ENCODE peak calls at places on chromosome 20, in nine cellular contexts. T is kidney epithelial cell; A is K562; B is AG04450; X is suprapubic skin; Z is lower leg skin; F is AG10803; C is nephron progenitor cell; J is CD4-positive, alpha-beta T cell. L is an unnamed sample.

GRCh38 chr20:15220778-15221565 is 883.6 kb upstream of the FLRT3 start:
- DNase-seq in Z (peak), A (no peak), J (no peak), T (no peak), C (no peak), B (no peak), X (no peak), F (peak), L (no peak)

GRCh38 chr20:1187605-1188171 is 2.9 kb upstream of the TMEM74B start:
- DNase-seq in F (no peak), B (no peak), J (no peak), Z (no peak), A (peak), C (no peak), X (no peak), T (no peak), L (no peak)

GRCh38 chr20:5513975-5514516 is 197.3 kb upstream of the PROKR2 start:
- DNase-seq in X (no peak), Z (no peak), F (peak), C (no peak), A (no peak), J (no peak), T (no peak), B (no peak), L (no peak)

GRCh38 chr20:24149175-24149574 is 160.6 kb upstream of the GGTLC1 start:
- DNase-seq in J (no peak), F (no peak), C (no peak), A (no peak), T (no peak), X (no peak), B (no peak), Z (no peak), L (no peak)

GRCh38 chr20:31514154-31515071 is at the start of gene HM13:
- DNase-seq in A (peak), X (peak), J (peak), F (peak), B (peak), T (peak), C (peak), Z (peak), L (peak)

GRCh38 chr20:22821826-22822225 is 213.3 kb upstream of the SSTR4 start:
- DNase-seq in C (no peak), T (no peak), X (no peak), F (no peak), Z (no peak), B (no peak), A (no peak), J (no peak), L (no peak)

GRCh38 chr20:5741089-5741488 is 9.1 kb upstream of the SHLD1 start:
- DNase-seq in A (peak), C (no peak), X (no peak), J (no peak), F (no peak), T (no peak), B (no peak), Z (no peak), L (no peak)

GRCh38 chr20:53739799-53740785 is 146.5 kb upstream of the ZNF217 start:
- DNase-seq in J (no peak), F (peak), A (peak), B (no peak), Z (no peak), C (no peak), X (no peak), T (no peak), L (no peak)

GRCh38 chr20:36847710-36848040 is 28.3 kb upstream of the TLDC2 start:
- DNase-seq in B (no peak), A (no peak), F (peak), C (no peak), T (no peak), X (no peak), Z (no peak), J (no peak), L (no peak)

GRCh38 chr20:47713163-47713562 is 72.1 kb downstream of the SULF2 start:
- DNase-seq in Z (no peak), X (no peak), B (no peak), F (no peak), J (no peak), T (no peak), A (no peak), C (no peak), L (no peak)

GRCh38 chr20:46350201-46350985 is 42.1 kb upstream of the CDH22 start:
- DNase-seq in A (peak), X (no peak), C (no peak), J (no peak), Z (no peak), F (peak), B (peak), T (peak), L (peak)

GRCh38 chr20:20365593-20365992 is 2.3 kb upstream of the INSM1 start:
- DNase-seq in B (no peak), F (no peak), A (no peak), J (no peak), X (no peak), T (no peak), Z (no peak), C (no peak), L (no peak)

GRCh38 chr20:23920936-23921335 is 41.4 kb upstream of the CST5 start:
- DNase-seq in A (no peak), F (no peak), Z (no peak), C (no peak), J (no peak), X (no peak), B (no peak), T (no peak), L (no peak)

GRCh38 chr20:53578492-53579222 is 15.0 kb downstream of the ZNF217 start:
- DNase-seq in Z (peak), A (peak), J (peak), C (peak), X (no peak), B (peak), F (peak), T (no peak), L (no peak)

GRCh38 chr20:57007171-57007540 is 259.3 kb downstream of the BMP7 start:
- DNase-seq in A (no peak), T (no peak), J (no peak), X (no peak), F (no peak), Z (no peak), C (no peak), B (no peak), L (no peak)

GRCh38 chr20:2338702-2339101 is 42.0 kb upstream of the TGM6 start:
- DNase-seq in T (no peak), Z (no peak), A (no peak), F (no peak), C (no peak), B (no peak), J (no peak), X (no peak), L (no peak)

GRCh38 chr20:46709055-46709458 is 392 bp upstream of the SLC2A10 start:
- DNase-seq in X (no peak), A (no peak), J (no peak), B (no peak), Z (no peak), F (no peak), C (no peak), T (no peak), L (no peak)

GRCh38 chr20:32792316-32792715 is 27.4 kb upstream of the MAPRE1 start:
- DNase-seq in T (peak), Z (no peak), J (peak), A (no peak), C (peak), X (no peak), F (peak), B (no peak), L (no peak)

GRCh38 chr20:39775110-39775509 is 813.0 kb downstream of the DHX35 start:
- DNase-seq in Z (peak), A (no peak), F (peak), J (no peak), X (peak), C (no peak), B (no peak), T (no peak), L (no peak)

GRCh38 chr20:6583134-6583738 is 184.2 kb upstream of the BMP2 start:
- DNase-seq in C (peak), T (no peak), X (no peak), Z (no peak), J (no peak), F (peak), A (peak), B (no peak), L (no peak)

GRCh38 chr20:41100001-41100480 is 37.3 kb upstream of the PLCG1 start:
- DNase-seq in F (no peak), A (no peak), J (no peak), Z (no peak), B (no peak), C (no peak), T (no peak), X (no peak), L (no peak)

GRCh38 chr20:62632575-62632974 is 9.7 kb upstream of the SLCO4A1 start:
- DNase-seq in A (no peak), F (no peak), J (no peak), Z (no peak), T (no peak), C (no peak), X (no peak), B (no peak), L (no peak)

GRCh38 chr20:62305149-62305764 is 2.5 kb downstream of the ADRM1 start:
- DNase-seq in T (no peak), A (peak), Z (no peak), J (no peak), B (no peak), C (no peak), F (no peak), X (no peak), L (no peak)

GRCh38 chr20:16367948-16368560 is 205.2 kb downstream of the KIF16B start:
- DNase-seq in F (no peak), T (no peak), C (no peak), J (no peak), X (no peak), A (no peak), B (no peak), Z (no peak), L (no peak)
- TF ChIP-seq CTCF in F (no peak), T (no peak), C (no peak), J (no peak), X (no peak), A (no peak), B (no peak), Z (no peak), L (no peak)

DNA sequence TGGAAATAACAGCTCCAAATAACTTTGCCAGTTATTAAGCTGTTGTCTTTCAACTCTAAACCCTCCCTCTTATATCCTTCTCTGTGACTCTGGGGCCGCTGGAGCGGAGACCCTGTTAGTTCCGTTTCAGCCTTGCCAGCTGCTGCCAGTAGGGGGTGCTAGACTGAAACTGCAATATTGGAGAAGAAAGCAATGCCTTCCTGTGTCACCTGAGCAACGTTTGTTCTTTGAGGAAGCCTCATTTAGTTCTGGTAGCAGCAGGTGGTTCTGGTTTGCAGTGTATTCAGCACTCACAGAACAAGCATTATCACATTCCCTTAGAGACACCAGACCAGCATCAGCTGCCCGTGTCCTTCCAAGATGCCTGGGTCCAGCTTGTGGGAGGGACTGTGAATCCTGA is 22.9 kb upstream of the JAG1 start:
- DNase-seq in J (no peak), A (peak), T (no peak), X (no peak), B (no peak), C (peak), F (no peak), Z (no peak), L (no peak)
- TF ChIP-seq CTCF in J (peak), A (peak), T (peak), X (no peak), B (peak), C (peak), F (peak), Z (no peak), L (peak)

DNA sequence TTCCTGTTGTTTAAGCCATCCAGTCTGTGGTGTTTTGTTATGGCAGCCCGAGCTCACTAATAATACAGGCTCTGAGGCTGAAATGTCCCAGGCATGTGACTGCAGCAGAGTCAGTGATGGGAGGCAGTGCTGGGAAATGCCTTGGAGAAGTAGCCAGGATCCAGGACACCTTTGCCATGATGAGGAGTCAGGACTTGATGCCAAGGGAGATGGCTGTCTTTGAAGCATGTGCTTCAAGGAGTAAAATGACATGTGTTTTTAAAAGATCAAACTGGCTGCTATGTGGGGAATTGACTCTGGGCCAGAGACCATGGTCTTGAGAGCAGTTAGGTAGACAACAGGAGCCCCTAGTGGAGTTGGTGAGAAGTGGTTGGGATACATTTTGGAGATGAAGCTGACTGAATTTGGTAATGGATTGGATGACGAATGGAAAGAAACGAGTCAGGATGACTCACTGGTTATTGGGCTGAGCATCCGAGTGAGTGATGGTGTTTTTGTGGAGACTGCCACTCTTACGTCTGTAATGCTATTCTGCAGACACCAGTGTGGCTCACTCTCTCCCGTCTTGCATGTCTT is 322.2 kb downstream of the PLCB1 start:
- DNase-seq in X (no peak), F (peak), C (no peak), T (peak), B (peak), J (no peak), Z (no peak), A (no peak), L (peak)
- TF ChIP-seq CTCF in X (no peak), F (peak), C (no peak), T (peak), B (peak), J (no peak), Z (no peak), A (no peak), L (peak)

GRCh38 chr20:52240802-52241201 is 49.2 kb upstream of the ZFP64 start:
- DNase-seq in Z (no peak), J (no peak), T (no peak), C (no peak), A (no peak), F (no peak), X (no peak), B (no peak), L (no peak)

GRCh38 chr20:52234302-52235045 is 42.9 kb upstream of the ZFP64 start:
- DNase-seq in B (no peak), J (no peak), C (no peak), F (no peak), X (no peak), A (no peak), T (no peak), Z (no peak), L (no peak)

GRCh38 chr20:52235129-52235528 is 43.5 kb upstream of the ZFP64 start:
- DNase-seq in F (no peak), X (no peak), J (no peak), T (no peak), Z (no peak), A (no peak), C (no peak), B (no peak), L (no peak)

GRCh38 chr20:52231230-52231746 is 39.7 kb upstream of the ZFP64 start:
- DNase-seq in B (no peak), C (no peak), J (no peak), X (no peak), Z (no peak), A (no peak), F (no peak), T (peak), L (no peak)

GRCh38 chr20:52236292-52236691 is 44.7 kb upstream of the ZFP64 start:
- DNase-seq in J (no peak), A (no peak), C (no peak), X (no peak), Z (no peak), B (no peak), F (no peak), T (no peak), L (no peak)
- TF ChIP-seq CTCF in J (no peak), A (no peak), C (no peak), X (no peak), Z (no peak), B (no peak), F (no peak), T (no peak), L (no peak)